ENCODE peak calls at places on chromosomes 12 and 14, in five cellular contexts. L is A549, Q is left ventricle myocardium superior, S is NCI-H526, I is amygdala. Z is an unnamed sample.

GRCh38 chr12:66154776-66155175 is 15.0 kb downstream of the TMBIM4 start:
- DNase-seq in L (no peak), Q (no peak), S (no peak), I (no peak), Z (no peak)

GRCh38 chr14:53956427-53957201 is at the start of gene BMP4:
- DNase-seq in L (peak), Q (peak), S (peak), I (no peak), Z (peak)

GRCh38 chr12:15823360-15824128 is 34.4 kb upstream of the EPS8 start:
- DNase-seq in L (no peak), Q (no peak), S (no peak), I (no peak), Z (no peak)

GRCh38 chr14:77046706-77047105 is 18.2 kb upstream of the IRF2BPL start:
- DNase-seq in L (no peak), Q (no peak), S (no peak), I (no peak), Z (no peak)

GRCh38 chr14:30291216-30291615 is 267.7 kb upstream of the G2E3 start:
- DNase-seq in L (no peak), Q (no peak), S (no peak), I (no peak), Z (no peak)

GRCh38 chr12:129607756-129608155 is 296.1 kb downstream of the TMEM132D start:
- DNase-seq in L (no peak), Q (no peak), S (no peak), I (no peak), Z (no peak)

GRCh38 chr14:98928418-98928817 is 343.6 kb downstream of the BCL11B start:
- DNase-seq in L (no peak), Q (no peak), S (no peak), I (no peak), Z (no peak)

GRCh38 chr12:109766251-109766778 is 52.7 kb downstream of the FAM222A start:
- DNase-seq in L (no peak), Q (no peak), S (no peak), I (no peak), Z (no peak)

GRCh38 chr12:18262514-18262913 is 1.2 kb downstream of the PIK3C2G start:
- DNase-seq in L (no peak), Q (no peak), S (no peak), I (no peak), Z (no peak)

GRCh38 chr12:51326762-51327439 is 2.9 kb upstream of the BIN2 start:
- DNase-seq in L (peak), Q (no peak), S (no peak), I (no peak), Z (no peak)

GRCh38 chr14:67722293-67722692 is 20.6 kb downstream of the RDH12 start:
- DNase-seq in L (no peak), Q (peak), S (peak), I (peak), Z (peak)

GRCh38 chr12:51923506-51924365 is 16.4 kb downstream of the ACVRL1 start:
- DNase-seq in L (no peak), Q (peak), S (peak), I (no peak), Z (peak)

GRCh38 chr12:50641566-50641965 is 122.3 kb upstream of the ATF1 start:
- DNase-seq in L (no peak), Q (no peak), S (no peak), I (no peak), Z (no peak)

GRCh38 chr12:116247377-116247776 is 30.1 kb downstream of the MED13L start:
- DNase-seq in L (no peak), Q (no peak), S (no peak), I (no peak), Z (no peak)